ENCODE peak calls at places on chromosomes 7 and 10, in four cellular contexts. Q, C, V and J are unnamed samples. For H3K4me1 and H3K9me3, the result is how much of the 10 kb centered on the place peaks cover.

GRCh38 chr7:88669913-88670312 is 89.6 kb upstream of the ZNF804B start:
- DNase-seq in V (no peak), C (no peak), Q (no peak), J (no peak)

GRCh38 chr10:133307776-133308430 is 769 bp downstream of the TUBGCP2 start:
- DNase-seq in V (peak), Q (peak), C (peak), J (no peak)

GRCh38 chr10:97320480-97321031 is 1.5 kb downstream of the FRAT1 start:
- DNase-seq in V (no peak), C (no peak), Q (no peak), J (no peak)

GRCh38 chr7:115965241-115965640 is 65.3 kb downstream of the TFEC start:
- DNase-seq in C (no peak), V (no peak), Q (no peak), J (no peak)

GRCh38 chr7:108348913-108349312 is 107.3 kb downstream of the NRCAM start:
- DNase-seq in C (no peak), V (no peak), Q (no peak), J (no peak)

GRCh38 chr10:43221419-43222293 is 45.2 kb downstream of the RASGEF1A start:
- DNase-seq in Q (no peak), C (no peak), V (no peak), J (no peak)

GRCh38 chr7:107726356-107727130 is 17.4 kb upstream of the CBLL1 start:
- DNase-seq in V (no peak), C (no peak), Q (no peak), J (no peak)

GRCh38 chr7:7554021-7554432 is 12.7 kb upstream of the MIOS start:
- DNase-seq in Q (no peak), C (no peak), V (no peak), J (no peak)

GRCh38 chr10:28137907-28138880 is 139.3 kb upstream of the ODAD2 start:
- DNase-seq in V (no peak), C (no peak), Q (no peak), J (no peak)

GRCh38 chr7:45069444-45070253 is 19.1 kb downstream of the NACAD start:
- DNase-seq in Q (no peak), C (no peak), V (no peak), J (no peak)

GRCh38 chr7:149196705-149197171 is 1.4 kb downstream of the ZNF282 start:
- DNase-seq in C (peak), Q (no peak), V (no peak), J (no peak)

GRCh38 chr10:27783660-27784059 is 38.0 kb upstream of the MKX start:
- DNase-seq in C (no peak), Q (peak), V (no peak), J (no peak)

GRCh38 chr10:79502561-79503309 is 9.6 kb upstream of the EIF5AL1 start:
- DNase-seq in Q (no peak), C (peak), V (no peak), J (no peak)

GRCh38 chr10:112960151-112960681 is 10.2 kb downstream of the TCF7L2 start:
- DNase-seq in V (no peak), Q (no peak), C (no peak), J (no peak)

GRCh38 chr10:32153252-32153651 is 97.0 kb upstream of the KIF5B start:
- DNase-seq in V (no peak), C (no peak), Q (no peak), J (no peak)

GRCh38 chr10:80157561-80157960 is 25.0 kb downstream of the PLAC9 start:
- DNase-seq in C (no peak), V (no peak), Q (no peak), J (no peak)

GRCh38 chr7:67407351-67407750 is 410.7 kb downstream of the TYW1 start:
- DNase-seq in V (no peak), Q (no peak), C (no peak), J (no peak)

GRCh38 chr10:35355971-35356724 is 19.8 kb downstream of the CCNY start:
- DNase-seq in V (no peak), Q (no peak), C (no peak), J (no peak)

GRCh38 chr7:30412810-30413504 is 65.6 kb downstream of the NOD1 start:
- DNase-seq in Q (no peak), V (no peak), C (peak), J (peak)

GRCh38 chr7:3042861-3043489 is 692 bp downstream of the CARD11 start:
- DNase-seq in Q (peak), V (no peak), C (peak), J (no peak)

GRCh38 chr10:119896061-119896655 is 3.6 kb downstream of the SEC23IP start:
- DNase-seq in V (no peak), C (no peak), Q (no peak), J (no peak)

GRCh38 chr10:91589656-91590035 is 43.2 kb downstream of the PPP1R3C start:
- DNase-seq in Q (no peak), V (no peak), C (no peak), J (no peak)

GRCh38 chr7:106346678-106347217 is 62.0 kb upstream of the NAMPT start:
- DNase-seq in C (peak), V (no peak), Q (peak), J (no peak)

GRCh38 chr10:117090831-117091230 is 47.2 kb downstream of the VAX1 start:
- DNase-seq in V (no peak), Q (no peak), C (no peak), J (no peak)

GRCh38 chr10:83076443-83076842 is 1062.9 kb upstream of the GHITM start:
- DNase-seq in C (no peak), Q (no peak), V (no peak), J (no peak)

GRCh38 chr10:51139176-51139575 is 64.9 kb downstream of the PRKG1 start:
- DNase-seq in Q (no peak), C (no peak), V (no peak), J (no peak)

GRCh38 chr10:73495226-73495883 is 469 bp downstream of the PPP3CB start:
- DNase-seq in V (peak), C (peak), Q (peak), J (no peak)

GRCh38 chr7:75948179-75948578 is 33.2 kb downstream of the POR start:
- DNase-seq in Q (no peak), V (no peak), C (no peak), J (no peak)
- H3K4me1 ChIP-seq in Q (under half), V (under half), C (under half), J (under half)

DNA sequence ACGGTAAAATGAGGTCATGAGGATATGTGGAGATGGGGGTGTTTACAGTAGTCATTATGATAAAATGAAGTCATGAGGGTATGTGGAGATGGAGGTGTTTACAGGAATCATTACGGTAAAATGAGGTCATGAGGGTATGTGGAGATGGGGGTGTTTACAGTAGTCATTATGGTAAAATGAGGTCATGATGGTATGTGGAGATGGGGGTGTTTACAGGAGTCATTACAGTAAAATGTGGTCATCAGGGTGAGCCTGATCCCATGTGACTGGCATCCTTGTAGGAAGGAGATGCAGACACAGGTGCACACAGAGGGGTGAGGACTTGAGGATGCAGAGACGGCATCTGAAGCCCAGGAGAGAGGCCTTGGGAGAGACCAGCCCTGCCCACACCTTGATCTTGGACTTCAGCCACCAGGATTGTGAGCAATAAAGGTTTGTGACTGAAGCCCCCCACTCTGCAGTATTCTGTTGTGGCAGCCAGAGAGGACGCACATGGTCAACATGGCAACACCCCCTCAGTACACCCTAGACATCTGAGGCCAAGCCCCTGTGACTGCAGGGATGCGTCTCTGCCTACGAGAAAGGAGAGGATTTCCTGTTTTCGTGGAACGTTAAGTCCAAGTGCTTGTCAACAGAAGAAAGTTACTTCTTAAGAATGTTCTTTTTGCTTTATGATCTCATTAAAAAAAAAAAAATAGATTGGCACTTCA is 544.4 kb downstream of the DNAJB6 start:
- DNase-seq in Q (no peak), V (no peak), C (no peak), J (no peak)
- H3K9me3 ChIP-seq in Q (under half), V (under half), C (under half), J (under half)

GRCh38 chr7:143012001-143012400 is 14.9 kb downstream of the OR9A2 start:
- DNase-seq in Q (no peak), C (no peak), V (no peak), J (no peak)

GRCh38 chr7:143015102-143015501 is 11.8 kb downstream of the OR9A2 start:
- DNase-seq in C (no peak), V (no peak), Q (no peak), J (no peak)

GRCh38 chr7:143013897-143014296 is 13.0 kb downstream of the OR9A2 start:
- DNase-seq in C (no peak), V (no peak), Q (no peak), J (no peak)

GRCh38 chr7:143013473-143013872 is 13.5 kb downstream of the OR9A2 start:
- DNase-seq in C (no peak), Q (no peak), V (no peak), J (no peak)

GRCh38 chr7:143012409-143012808 is 14.5 kb downstream of the OR9A2 start:
- DNase-seq in Q (no peak), V (no peak), C (no peak), J (no peak)
- H3K4me1 ChIP-seq in Q (under half), V (under half), C (under half), J (under half)

GRCh38 chr7:57432583-57432982 is 17.4 kb upstream of the ZNF716 start:
- DNase-seq in C (no peak), V (no peak), Q (no peak), J (no peak)
- H3K9me3 ChIP-seq in C (under half), V (under half), Q (under half), J (under half)

GRCh38 chr10:124646483-124647352 is 97.5 kb downstream of the FAM53B start:
- DNase-seq in C (peak), V (peak), Q (no peak), J (no peak)
- H3K4me1 ChIP-seq in C (under half), V (half or more), Q (half or more), J (under half)

GRCh38 chr10:37639200-37639599 is 218.2 kb downstream of the ZNF248 start:
- DNase-seq in Q (no peak), V (no peak), C (no peak), J (no peak)

GRCh38 chr10:37638569-37638968 is 218.8 kb downstream of the ZNF248 start:
- DNase-seq in C (no peak), Q (no peak), V (no peak), J (no peak)

GRCh38 chr10:37640301-37640700 is 217.1 kb downstream of the ZNF248 start:
- DNase-seq in V (no peak), Q (no peak), C (no peak), J (no peak)

GRCh38 chr10:37634351-37634880 is 223.0 kb downstream of the ZNF248 start:
- DNase-seq in Q (no peak), V (no peak), C (no peak), J (no peak)
- H3K9me3 ChIP-seq in Q (under half), V (under half), C (under half), J (under half)